ENCODE peak calls at places on chromosomes 16 and 17, in four cellular contexts. J is RWPE1, L is upper lobe of right lung, Q is heart right ventricle. F is an unnamed sample.

GRCh38 chr17:42378597-42379594 is 9.3 kb downstream of the STAT3 start:
- DNase-seq in J (peak), Q (no peak), L (no peak), F (no peak)

GRCh38 chr17:57396515-57396921 is 140.2 kb downstream of the MSI2 start:
- DNase-seq in L (no peak), J (no peak), Q (no peak), F (no peak)

GRCh38 chr16:15961557-15962205 is 12.3 kb downstream of the ABCC1 start:
- DNase-seq in J (no peak), L (no peak), Q (no peak), F (no peak)

GRCh38 chr16:27314161-27314723 is 468 bp downstream of the IL4R start:
- DNase-seq in L (peak), J (peak), Q (peak), F (peak)

GRCh38 chr17:68197091-68197996 is 50.5 kb upstream of the AMZ2 start:
- DNase-seq in Q (no peak), J (no peak), L (no peak), F (peak)

GRCh38 chr17:79479876-79480275 is 131.0 kb downstream of the RBFOX3 start:
- DNase-seq in J (no peak), L (no peak), Q (no peak), F (no peak)

GRCh38 chr16:3029499-3030127 is 5.8 kb downstream of the THOC6 start:
- DNase-seq in L (no peak), J (no peak), Q (no peak), F (no peak)

GRCh38 chr17:78226752-78227454 is 4.5 kb upstream of the TMEM235 start:
- DNase-seq in J (no peak), Q (no peak), L (no peak), F (no peak)

GRCh38 chr17:81924557-81925532 is 2.7 kb downstream of the MAFG start:
- DNase-seq in L (no peak), Q (no peak), J (no peak), F (no peak)

GRCh38 chr17:62807812-62808575 is at the start of gene MARCHF10:
- DNase-seq in L (peak), J (peak), Q (no peak), F (no peak)

GRCh38 chr16:27927266-27927901 is 136.1 kb downstream of the GSG1L start:
- DNase-seq in L (no peak), J (no peak), Q (no peak), F (no peak)

GRCh38 chr17:56806949-56807348 is 26.8 kb downstream of the C17orf67 start:
- DNase-seq in J (no peak), L (no peak), Q (no peak), F (no peak)

GRCh38 chr16:82761858-82762257 is 135.1 kb downstream of the CDH13 start:
- DNase-seq in J (no peak), Q (no peak), L (no peak), F (no peak)

GRCh38 chr17:2170023-2170422 is 115.1 kb downstream of the HIC1 start:
- DNase-seq in Q (no peak), J (no peak), L (no peak), F (no peak)

GRCh38 chr16:86768231-86768791 is 190.0 kb downstream of the FOXL1 start:
- DNase-seq in J (no peak), Q (no peak), L (no peak), F (no peak)

GRCh38 chr17:68353121-68353521 is 61.8 kb downstream of the ARSG start:
- DNase-seq in J (no peak), Q (no peak), L (no peak), F (no peak)

GRCh38 chr17:38904892-38905291 is 20.5 kb upstream of the LASP1NB start:
- DNase-seq in Q (no peak), L (no peak), J (no peak), F (no peak)

GRCh38 chr17:34763727-34764665 is 184.6 kb downstream of the TMEM132E start:
- DNase-seq in Q (no peak), J (no peak), L (no peak), F (no peak)

GRCh38 chr16:79047337-79047736 is 553.2 kb downstream of the MAF start:
- DNase-seq in J (peak), L (no peak), Q (no peak), F (no peak)

GRCh38 chr17:42312285-42313130 is 24.2 kb downstream of the STAT5A start:
- DNase-seq in L (peak), J (peak), Q (peak), F (peak)

DNA sequence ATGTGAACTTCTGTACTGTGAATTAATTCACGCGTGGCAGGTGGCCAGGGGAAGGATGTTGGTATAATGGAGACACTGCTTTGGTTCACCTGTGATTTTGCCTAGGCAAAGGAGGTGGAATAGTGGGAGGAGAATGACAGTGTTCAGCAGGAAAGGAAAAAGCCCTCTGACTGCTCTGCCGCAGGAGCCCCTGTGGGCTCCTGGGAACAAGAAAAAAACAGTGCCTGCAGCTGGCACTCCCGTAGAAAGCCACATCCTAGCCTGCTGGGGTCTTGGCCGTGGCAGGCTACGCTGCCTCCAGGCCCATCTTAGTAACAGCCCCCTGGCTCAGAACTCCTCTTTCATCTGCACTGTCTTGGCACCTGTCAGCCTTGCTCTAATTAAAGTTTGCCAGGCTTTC is 20.6 kb downstream of the ADORA2B start:
- DNase-seq in Q (no peak), L (no peak), J (no peak), F (no peak)
- H3K27ac ChIP-seq in Q (no peak), L (peak), J (peak), F (peak)

DNA sequence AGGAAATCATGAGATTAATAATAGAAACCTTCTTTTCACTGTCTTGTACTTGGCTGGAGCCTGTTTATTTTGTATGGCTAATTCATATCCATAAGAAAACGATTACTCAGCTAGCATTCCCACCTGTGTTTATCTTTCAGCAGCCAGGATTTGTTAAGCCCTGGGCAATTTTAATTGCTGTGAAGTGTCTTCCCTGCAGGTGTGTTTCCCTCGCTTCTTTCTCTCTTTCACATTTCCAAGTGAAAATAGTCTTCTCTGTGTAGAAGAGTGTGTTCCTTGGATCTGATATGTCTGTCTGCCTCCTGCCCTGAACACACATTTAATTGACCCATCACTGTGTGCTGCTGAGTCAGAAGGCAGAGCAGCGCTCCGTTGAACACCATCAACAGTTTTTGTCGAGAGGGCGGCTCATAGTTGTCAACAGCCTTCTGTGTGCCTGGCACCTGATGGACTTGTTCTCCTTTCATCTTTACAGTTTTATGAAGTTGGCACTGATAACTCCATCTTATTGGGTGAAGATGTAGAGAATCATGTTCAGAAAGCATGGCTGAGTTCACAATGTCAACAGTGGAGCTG is 83.2 kb downstream of the SPECC1 start:
- DNase-seq in L (no peak), Q (no peak), J (no peak), F (no peak)
- H3K27ac ChIP-seq in L (peak), Q (peak), J (no peak), F (peak)

GRCh38 chr17:70074236-70074830 is 692 bp upstream of the KCNJ16 start:
- DNase-seq in Q (no peak), J (no peak), L (no peak), F (no peak)

GRCh38 chr17:70074991-70075390 is at the start of gene KCNJ16:
- DNase-seq in L (no peak), Q (no peak), J (no peak), F (no peak)

GRCh38 chr17:70076831-70077230 is 1.8 kb downstream of the KCNJ16 start:
- DNase-seq in L (no peak), J (no peak), Q (no peak), F (no peak)

GRCh38 chr17:70078549-70078948 is 3.5 kb downstream of the KCNJ16 start:
- DNase-seq in L (no peak), J (no peak), Q (no peak), F (no peak)

DNA sequence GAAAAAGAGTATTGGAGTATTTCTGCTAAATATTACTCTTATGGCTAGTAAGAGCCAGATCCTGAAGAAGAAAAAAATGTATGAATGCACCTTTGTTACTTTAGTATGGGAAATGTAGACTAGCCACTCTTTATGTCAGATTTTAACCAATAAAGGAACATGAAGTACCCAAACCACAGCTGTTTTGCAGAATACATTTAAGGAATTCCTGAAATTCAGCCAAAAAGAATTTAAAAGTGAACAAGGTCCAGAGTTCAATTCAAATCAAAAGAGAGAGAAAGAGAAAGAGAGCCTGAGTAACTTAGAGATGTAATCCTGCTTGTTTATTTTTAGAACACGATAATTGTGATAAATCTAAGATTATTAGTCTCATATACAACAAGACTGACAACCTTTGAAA is 1.2 kb downstream of the KCNJ16 start:
- DNase-seq in Q (no peak), J (no peak), L (no peak), F (no peak)
- H3K27ac ChIP-seq in Q (no peak), J (no peak), L (no peak), F (no peak)

GRCh38 chr17:64203630-64204029 is 59.4 kb downstream of the TEX2 start:
- DNase-seq in J (no peak), Q (no peak), L (no peak), F (no peak)
- H3K27ac ChIP-seq in J (no peak), Q (peak), L (no peak), F (peak)

GRCh38 chr16:57676624-57677085 is 8.5 kb downstream of the ADGRG3 start:
- DNase-seq in J (no peak), Q (no peak), L (no peak), F (no peak)

GRCh38 chr16:57679016-57679415 is 10.9 kb downstream of the ADGRG3 start:
- DNase-seq in L (no peak), Q (no peak), J (no peak), F (no peak)

GRCh38 chr16:57677622-57678369 is 9.7 kb downstream of the ADGRG3 start:
- DNase-seq in Q (no peak), J (no peak), L (no peak), F (peak)

GRCh38 chr16:57672824-57673223 is 4.7 kb downstream of the ADGRG3 start:
- DNase-seq in Q (no peak), L (no peak), J (no peak), F (no peak)

GRCh38 chr16:57675752-57676623 is 7.9 kb downstream of the ADGRG3 start:
- DNase-seq in Q (no peak), J (no peak), L (no peak), F (no peak)
- H3K27ac ChIP-seq in Q (peak), J (no peak), L (no peak), F (no peak)

DNA sequence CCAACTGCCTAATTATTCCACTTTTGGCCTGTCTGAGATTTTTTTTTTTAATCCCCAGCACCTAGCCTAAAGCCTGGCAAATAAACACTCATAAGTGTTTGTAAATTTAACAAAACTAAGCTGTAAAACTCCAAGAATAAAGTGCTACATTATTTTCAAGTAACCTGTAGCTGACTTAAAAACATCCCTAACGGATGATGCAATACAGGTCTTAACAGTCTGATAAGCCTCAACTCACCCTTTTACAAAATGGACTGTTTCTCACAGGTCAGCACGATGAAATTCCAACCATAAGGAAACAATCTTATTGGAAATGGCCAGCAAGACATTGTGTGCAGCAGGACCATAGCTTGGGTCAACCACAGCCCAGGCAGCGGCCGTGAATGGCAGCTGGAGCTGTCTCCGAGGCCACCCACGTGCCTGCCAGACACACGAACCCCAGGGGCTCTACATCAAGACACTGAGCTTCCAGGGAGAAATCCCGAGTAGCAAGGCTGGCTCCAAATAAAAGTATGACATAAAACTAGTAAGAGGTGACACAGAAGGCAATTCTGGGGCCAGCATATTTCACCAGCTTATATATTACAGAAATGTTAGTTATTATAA is 58.9 kb downstream of the NDEL1 start:
- DNase-seq in Q (no peak), J (no peak), L (peak), F (no peak)
- H3K27ac ChIP-seq in Q (no peak), J (no peak), L (no peak), F (no peak)

DNA sequence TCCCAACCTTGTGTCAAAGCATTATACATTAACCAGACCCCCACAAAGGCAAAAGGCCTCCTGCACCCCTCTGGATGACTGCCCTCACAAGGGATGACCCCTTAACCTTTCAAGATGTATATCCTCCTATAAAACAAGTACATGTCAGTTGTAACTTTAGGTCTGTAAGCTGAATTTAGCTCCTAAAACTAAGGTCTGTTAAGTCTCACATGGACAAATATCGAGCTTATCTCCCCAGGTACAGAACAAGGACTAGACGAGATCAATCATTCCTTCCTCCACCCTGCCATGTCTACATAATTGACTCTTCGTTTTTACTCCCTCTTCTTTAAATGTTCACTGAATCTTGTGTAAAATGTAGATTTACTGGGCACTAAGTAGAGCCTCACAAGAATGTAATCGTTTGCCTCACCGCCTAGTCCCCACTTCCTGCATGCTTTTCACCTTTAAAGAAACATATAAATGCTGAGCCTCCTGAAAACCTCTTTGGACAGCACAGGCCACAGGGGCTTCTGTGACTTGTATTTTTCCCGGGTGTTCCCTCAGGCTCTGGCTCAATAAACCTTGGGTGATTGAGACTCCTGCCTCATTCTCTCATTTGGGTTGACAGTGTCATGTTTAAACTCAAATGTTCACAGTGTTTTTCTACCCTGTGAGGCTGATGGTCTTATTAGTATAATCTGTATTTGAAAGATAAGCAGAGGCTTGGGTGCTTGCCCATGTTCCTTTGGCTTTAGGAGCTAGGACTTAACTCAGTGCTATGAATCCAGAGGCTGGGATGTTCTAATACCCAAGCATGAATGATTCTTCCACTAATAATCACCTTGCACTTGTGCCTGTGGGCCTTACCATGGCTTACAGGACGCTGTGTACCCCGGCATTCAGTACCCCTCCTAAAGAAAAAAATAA is 37.6 kb downstream of the MMD start:
- DNase-seq in Q (no peak), J (no peak), L (no peak), F (no peak)
- H3K27ac ChIP-seq in Q (no peak), J (no peak), L (no peak), F (no peak)

DNA sequence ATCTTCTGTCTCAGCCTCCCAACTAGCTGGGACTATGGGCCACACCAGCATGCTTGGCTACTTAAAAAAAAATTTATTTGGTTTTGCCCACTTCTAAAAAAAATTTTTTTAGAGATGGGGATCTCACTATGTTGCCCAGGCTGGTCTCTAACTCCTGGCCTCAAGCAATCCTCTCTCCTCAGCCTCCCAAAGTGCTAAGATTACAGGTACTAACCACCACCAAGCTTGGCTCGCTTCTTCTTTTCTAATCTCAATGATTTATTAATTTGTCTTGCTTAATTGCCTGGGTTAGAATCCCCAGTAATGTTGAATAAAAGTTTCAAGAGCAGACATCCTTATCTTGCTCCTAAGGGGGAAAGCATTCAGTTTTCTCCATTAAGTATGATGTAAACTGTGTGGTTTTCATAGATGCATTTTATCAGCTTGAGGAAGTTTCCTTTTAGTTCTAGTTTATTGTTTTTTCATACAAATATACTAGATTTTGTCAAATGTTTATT is 65.8 kb upstream of the NACA2 start:
- DNase-seq in L (no peak), J (no peak), Q (no peak), F (no peak)
- H3K27ac ChIP-seq in L (no peak), J (no peak), Q (no peak), F (no peak)